ENCODE peak calls at places on chromosomes 6 and 20, in five cellular contexts. R, J, M, N and F are unnamed samples.

GRCh38 chr20:50191566-50192363 is 1.1 kb downstream of the CEBPB start:
- DNase-seq in R (no peak), J (peak), M (peak), N (no peak), F (peak)

GRCh38 chr20:31394900-31395299 is 4.5 kb upstream of the DEFB119 start:
- DNase-seq in R (no peak), J (no peak), M (no peak), N (no peak), F (no peak)

GRCh38 chr20:44355503-44356352 is at the start of gene HNF4A:
- DNase-seq in R (no peak), J (no peak), M (no peak), N (no peak), F (no peak)

GRCh38 chr6:83853178-83853967 is at the start of gene RIPPLY2:
- DNase-seq in R (peak), J (no peak), M (peak), N (no peak), F (peak)

GRCh38 chr6:169982461-169983386 is 231.3 kb downstream of the ERMARD start:
- DNase-seq in R (no peak), J (peak), M (no peak), N (no peak), F (no peak)

GRCh38 chr20:54844346-54844745 is 369.0 kb downstream of the DOK5 start:
- DNase-seq in R (no peak), J (no peak), M (no peak), N (no peak), F (no peak)

GRCh38 chr20:21564127-21564773 is 50.4 kb upstream of the NKX2-2 start:
- DNase-seq in R (no peak), J (no peak), M (no peak), N (no peak), F (no peak)

GRCh38 chr6:113313841-113314240 is 543.3 kb upstream of the MARCKS start:
- DNase-seq in R (no peak), J (no peak), M (no peak), N (no peak), F (no peak)

GRCh38 chr6:111478064-111478476 is 4.9 kb downstream of the REV3L start:
- DNase-seq in R (no peak), J (no peak), M (no peak), N (no peak), F (no peak)

GRCh38 chr6:93418448-93419303 is 683 bp downstream of the EPHA7 start:
- DNase-seq in R (peak), J (no peak), M (peak), N (no peak), F (peak)

GRCh38 chr6:144566868-144567615 is 281.9 kb downstream of the UTRN start:
- DNase-seq in R (no peak), J (no peak), M (no peak), N (no peak), F (no peak)

GRCh38 chr20:43915209-43916072 is 789 bp downstream of the TOX2 start:
- DNase-seq in R (no peak), J (no peak), M (peak), N (no peak), F (peak)

GRCh38 chr20:8424010-8424409 is 291.9 kb downstream of the PLCB1 start:
- DNase-seq in R (peak), J (no peak), M (no peak), N (no peak), F (no peak)

GRCh38 chr20:2919518-2920245 is 46.4 kb downstream of the PTPRA start:
- DNase-seq in R (no peak), J (no peak), M (no peak), N (no peak), F (no peak)

GRCh38 chr20:49657118-49657901 is 56.4 kb downstream of the B4GALT5 start:
- DNase-seq in R (peak), J (peak), M (no peak), N (no peak), F (no peak)

GRCh38 chr6:43052842-43053544 is 658 bp downstream of the CUL7 start:
- DNase-seq in R (no peak), J (peak), M (peak), N (peak), F (peak)

GRCh38 chr20:34709836-34710567 is 5.9 kb downstream of the TP53INP2 start:
- DNase-seq in R (peak), J (peak), M (peak), N (peak), F (peak)

GRCh38 chr6:41647061-41647511 is 8.8 kb downstream of the MDFI start:
- DNase-seq in R (peak), J (no peak), M (no peak), N (no peak), F (no peak)

GRCh38 chr20:59765599-59766177 is 161.3 kb downstream of the PHACTR3 start:
- DNase-seq in R (no peak), J (no peak), M (no peak), N (no peak), F (no peak)

GRCh38 chr20:51953731-51954340 is 151.5 kb upstream of the SALL4 start:
- DNase-seq in R (no peak), J (no peak), M (no peak), N (no peak), F (no peak)

GRCh38 chr6:166540631-166541331 is 45.7 kb downstream of the RAMACL start:
- DNase-seq in R (no peak), J (no peak), M (peak), N (no peak), F (peak)

GRCh38 chr6:53666271-53666626 is 693 bp upstream of the KLHL31 start:
- DNase-seq in R (no peak), J (no peak), M (no peak), N (no peak), F (no peak)

GRCh38 chr20:51536116-51537069 is 6.1 kb downstream of the NFATC2 start:
- DNase-seq in R (no peak), J (no peak), M (no peak), N (no peak), F (no peak)

GRCh38 chr20:51767867-51768758 is at the start of gene ATP9A:
- DNase-seq in R (no peak), J (no peak), M (no peak), N (peak), F (no peak)

GRCh38 chr6:163890100-163890499 is 475.6 kb downstream of the QKI start:
- DNase-seq in R (no peak), J (no peak), M (no peak), N (no peak), F (no peak)

GRCh38 chr20:13256606-13257005 is 35.5 kb downstream of the ISM1 start:
- DNase-seq in R (no peak), J (no peak), M (no peak), N (no peak), F (no peak)

GRCh38 chr6:75098709-75099108 is 107.1 kb downstream of the COL12A1 start:
- DNase-seq in R (peak), J (peak), M (no peak), N (peak), F (no peak)

GRCh38 chr6:16707101-16707783 is 54.0 kb downstream of the ATXN1 start:
- DNase-seq in R (no peak), J (no peak), M (no peak), N (no peak), F (no peak)

GRCh38 chr20:53778041-53778516 is 184.4 kb upstream of the ZNF217 start:
- DNase-seq in R (no peak), J (no peak), M (no peak), N (no peak), F (no peak)

GRCh38 chr6:108651781-108652227 is 91.1 kb downstream of the FOXO3 start:
- DNase-seq in R (peak), J (peak), M (no peak), N (no peak), F (no peak)

GRCh38 chr20:19257201-19257600 is 44.8 kb downstream of the SLC24A3 start:
- DNase-seq in R (no peak), J (no peak), M (no peak), N (no peak), F (no peak)

GRCh38 chr6:137233561-137234504 is 14.6 kb upstream of the IFNGR1 start:
- DNase-seq in R (peak), J (peak), M (no peak), N (no peak), F (no peak)

GRCh38 chr6:29926795-29927427 is 15.4 kb upstream of the HLA-A start:
- DNase-seq in R (peak), J (peak), M (peak), N (peak), F (peak)

GRCh38 chr20:37042986-37043972 is 52.5 kb downstream of the RBL1 start:
- DNase-seq in R (no peak), J (no peak), M (peak), N (no peak), F (peak)

GRCh38 chr6:135600931-135601330 is 103.4 kb upstream of the AHI1 start:
- DNase-seq in R (no peak), J (no peak), M (no peak), N (no peak), F (no peak)

GRCh38 chr20:52305843-52306242 is 114.3 kb upstream of the ZFP64 start:
- DNase-seq in R (no peak), J (no peak), M (no peak), N (no peak), F (no peak)

GRCh38 chr6:68776382-68776781 is 141.3 kb downstream of the ADGRB3 start:
- DNase-seq in R (no peak), J (no peak), M (no peak), N (no peak), F (no peak)

DNA sequence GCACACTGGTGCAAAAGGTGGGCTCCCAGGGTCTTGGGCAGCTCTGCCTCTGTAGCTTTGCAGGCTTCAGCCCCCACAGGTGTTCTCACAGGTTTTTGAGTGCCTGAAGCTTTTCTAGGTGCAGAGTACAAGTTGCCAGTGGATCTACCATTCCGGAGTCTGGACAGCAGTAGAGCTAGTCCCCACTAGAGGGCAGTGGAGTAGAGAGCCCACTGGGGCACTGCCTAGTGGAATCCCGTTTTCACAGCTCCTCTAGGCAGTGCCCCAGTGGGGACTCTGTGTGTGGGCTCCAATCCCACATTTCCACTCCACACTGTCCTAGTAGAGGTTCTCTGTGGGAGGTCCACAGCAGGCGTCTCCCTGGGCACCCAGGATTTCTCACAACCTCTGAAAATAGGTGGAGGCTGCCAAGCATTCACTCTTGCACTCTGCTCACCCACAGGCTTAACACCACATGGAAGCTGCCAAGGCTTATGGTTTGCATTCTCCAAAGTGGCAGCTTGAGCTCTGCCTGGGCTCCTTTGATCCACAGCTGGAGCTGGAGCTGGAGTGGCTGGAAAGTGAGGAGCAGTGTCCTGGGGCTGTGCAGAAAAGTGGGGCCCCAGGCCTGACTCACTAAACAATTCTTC is 86.3 kb upstream of the PROKR2 start:
- DNase-seq in R (no peak), J (no peak), M (peak), N (no peak), F (peak)
- TF ChIP-seq CTCF in R (peak), J (no peak), M (peak), N (no peak), F (peak)

GRCh38 chr6:7725849-7726415 is at the start of gene BMP6:
- DNase-seq in R (peak), J (peak), M (peak), N (peak), F (peak)
- TF ChIP-seq CTCF in R (no peak), J (no peak), M (no peak), N (no peak), F (no peak)

GRCh38 chr6:14552891-14553290 is 435.3 kb downstream of the CD83 start:
- DNase-seq in R (no peak), J (no peak), M (no peak), N (no peak), F (no peak)
- TF ChIP-seq CTCF in R (no peak), J (no peak), M (no peak), N (no peak), F (no peak)

DNA sequence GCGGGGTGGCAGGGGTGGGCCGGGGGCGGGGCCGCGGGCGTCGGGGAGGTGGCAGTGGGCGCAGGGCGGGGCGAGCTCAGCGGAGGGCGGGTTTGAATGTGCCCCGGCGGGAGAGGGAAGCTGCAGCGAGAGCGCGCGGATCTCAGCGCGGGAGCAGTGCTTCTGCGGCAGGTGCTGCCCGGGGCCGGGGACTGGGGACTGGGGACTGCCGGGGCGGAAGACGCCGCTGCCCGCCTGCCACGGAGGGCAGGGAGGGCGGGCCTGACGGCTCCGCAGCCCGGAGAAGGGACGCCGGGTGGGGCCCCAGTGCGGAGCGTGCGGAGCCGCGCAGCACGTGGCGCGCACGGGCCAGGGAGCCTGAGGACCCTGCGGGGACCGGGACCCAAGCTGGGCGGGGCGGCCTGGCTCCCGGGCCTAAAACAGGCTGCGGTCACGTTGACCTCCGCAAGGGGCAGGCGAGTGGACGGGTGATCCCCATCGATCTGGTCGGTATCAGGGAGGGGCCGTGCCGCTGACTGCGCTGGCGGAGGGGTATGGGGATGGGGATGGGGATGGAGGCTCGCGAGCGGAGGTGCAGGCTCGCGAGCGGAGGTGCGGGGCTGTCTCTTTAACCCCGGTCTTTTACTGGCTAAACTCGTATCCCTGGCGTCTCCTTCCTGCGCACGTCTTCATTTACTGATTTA is at the start of gene SLC29A1:
- DNase-seq in R (peak), J (peak), M (peak), N (peak), F (peak)
- TF ChIP-seq CTCF in R (no peak), J (no peak), M (no peak), N (no peak), F (no peak)

GRCh38 chr6:4554645-4555044 is 221.6 kb upstream of the CDYL start:
- DNase-seq in R (no peak), J (no peak), M (no peak), N (no peak), F (no peak)
- TF ChIP-seq CTCF in R (no peak), J (no peak), M (no peak), N (no peak), F (no peak)

GRCh38 chr20:11267131-11267761 is 593.4 kb upstream of the JAG1 start:
- DNase-seq in R (peak), J (peak), M (peak), N (no peak), F (peak)
- TF ChIP-seq CTCF in R (peak), J (no peak), M (no peak), N (no peak), F (no peak)

GRCh38 chr6:7591770-7592169 is 1.8 kb downstream of the SNRNP48 start:
- DNase-seq in R (no peak), J (no peak), M (no peak), N (no peak), F (no peak)
- TF ChIP-seq CTCF in R (no peak), J (no peak), M (no peak), N (no peak), F (no peak)

DNA sequence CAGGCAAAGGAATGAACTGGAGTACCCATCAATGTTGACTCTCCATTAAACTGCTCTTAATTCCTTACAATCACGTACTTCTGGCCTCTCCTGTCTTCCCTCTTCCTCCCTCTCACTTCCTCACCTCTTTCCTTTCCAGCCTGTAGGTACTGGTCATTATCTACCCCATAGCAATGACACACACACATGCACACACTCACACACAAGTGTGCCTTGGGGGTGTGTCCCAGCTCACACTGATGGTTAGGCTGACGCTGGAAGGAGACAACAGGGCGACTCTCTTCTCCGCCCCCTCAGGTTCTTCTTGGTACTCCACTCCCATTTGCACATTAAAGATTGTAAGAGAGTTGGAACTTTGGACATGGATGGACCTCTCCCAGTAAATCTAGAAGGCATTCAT is 14.0 kb upstream of the SERPINB9 start:
- DNase-seq in R (no peak), J (no peak), M (no peak), N (no peak), F (no peak)
- TF ChIP-seq CTCF in R (no peak), J (no peak), M (no peak), N (no peak), F (no peak)

GRCh38 chr6:12369781-12370262 is 79.7 kb downstream of the EDN1 start:
- DNase-seq in R (no peak), J (no peak), M (peak), N (no peak), F (no peak)
- TF ChIP-seq CTCF in R (no peak), J (no peak), M (no peak), N (no peak), F (no peak)

GRCh38 chr6:129671442-129672344 is 38.3 kb downstream of the ARHGAP18 start:
- DNase-seq in R (no peak), J (no peak), M (peak), N (no peak), F (peak)
- TF ChIP-seq CTCF in R (no peak), J (no peak), M (peak), N (peak), F (peak)